ENCODE peak calls at places on chromosomes 7 and 10, in eight cellular contexts. H is fibroblast of pulmonary artery, M is lung, B is brain microvascular endothelial cell, F is B cell, D is tibial nerve, X is BJ, W is esophagus muscularis mucosa. T is an unnamed sample.

GRCh38 chr10:3053145-3053544 is 14.2 kb upstream of the PFKP start:
- DNase-seq in H (no peak), M (no peak), B (no peak), F (no peak), D (no peak), X (no peak), W (no peak), T (no peak)

GRCh38 chr7:46461334-46461777 is 540.3 kb upstream of the IGFBP3 start:
- DNase-seq in H (peak), M (no peak), B (peak), F (no peak), D (no peak), X (no peak), W (no peak), T (no peak)

GRCh38 chr10:69014171-69014570 is 25.6 kb downstream of the KIFBP start:
- DNase-seq in H (peak), M (no peak), B (no peak), F (no peak), D (no peak), X (no peak), W (no peak), T (no peak)

GRCh38 chr10:972763-973162 is 15.5 kb upstream of the GTPBP4 start:
- DNase-seq in H (no peak), M (no peak), B (no peak), F (no peak), D (no peak), X (no peak), W (no peak), T (no peak)

GRCh38 chr7:134046594-134047128 is 80.5 kb upstream of the LRGUK start:
- DNase-seq in H (no peak), M (no peak), B (no peak), F (no peak), D (no peak), X (no peak), W (no peak), T (no peak)

GRCh38 chr7:158710651-158711102 is 6.1 kb upstream of the NCAPG2 start:
- DNase-seq in H (peak), M (no peak), B (peak), F (no peak), D (no peak), X (no peak), W (no peak), T (peak)

GRCh38 chr10:132615346-132616169 is 78.0 kb downstream of the INPP5A start:
- DNase-seq in H (no peak), M (no peak), B (no peak), F (peak), D (no peak), X (no peak), W (no peak), T (no peak)

GRCh38 chr10:91838199-91838598 is 40.0 kb downstream of the TNKS2 start:
- DNase-seq in H (no peak), M (no peak), B (no peak), F (no peak), D (no peak), X (no peak), W (no peak), T (no peak)

GRCh38 chr10:113007343-113007771 is 57.3 kb downstream of the TCF7L2 start:
- DNase-seq in H (no peak), M (no peak), B (no peak), F (no peak), D (no peak), X (no peak), W (no peak), T (no peak)

GRCh38 chr10:82942572-82943091 is 1067.6 kb downstream of the NRG3 start:
- DNase-seq in H (peak), M (peak), B (no peak), F (no peak), D (peak), X (peak), W (no peak), T (no peak)

GRCh38 chr7:73801577-73801976 is 29.2 kb upstream of the CLDN4 start:
- DNase-seq in H (no peak), M (no peak), B (no peak), F (no peak), D (no peak), X (no peak), W (no peak), T (no peak)

GRCh38 chr7:29987821-29988317 is 1.7 kb downstream of the SCRN1 start:
- DNase-seq in H (peak), M (no peak), B (peak), F (no peak), D (peak), X (peak), W (no peak), T (no peak)

GRCh38 chr10:106043833-106044232 is 1120.7 kb downstream of the SORCS1 start:
- DNase-seq in H (peak), M (no peak), B (peak), F (no peak), D (no peak), X (no peak), W (no peak), T (no peak)

GRCh38 chr10:72240371-72240770 is 24.3 kb upstream of the ASCC1 start:
- DNase-seq in H (no peak), M (no peak), B (no peak), F (no peak), D (no peak), X (no peak), W (no peak), T (no peak)

GRCh38 chr10:114544045-114544659 is 113.9 kb downstream of the ABLIM1 start:
- DNase-seq in H (no peak), M (no peak), B (no peak), F (peak), D (no peak), X (no peak), W (no peak), T (peak)

GRCh38 chr10:73247509-73248258 is 629 bp upstream of the DNAJC9 start:
- DNase-seq in H (no peak), M (no peak), B (no peak), F (no peak), D (no peak), X (no peak), W (no peak), T (no peak)

GRCh38 chr7:4699897-4700296 is 17.8 kb downstream of the FOXK1 start:
- DNase-seq in H (no peak), M (no peak), B (no peak), F (no peak), D (no peak), X (no peak), W (no peak), T (no peak)

GRCh38 chr7:27169658-27170493 is 4.2 kb downstream of the HOXA10 start:
- DNase-seq in H (no peak), M (no peak), B (no peak), F (no peak), D (no peak), X (no peak), W (no peak), T (peak)

GRCh38 chr7:102072636-102073209 is 213.9 kb upstream of the SH2B2 start:
- DNase-seq in H (peak), M (no peak), B (no peak), F (no peak), D (no peak), X (no peak), W (no peak), T (no peak)

GRCh38 chr10:122142652-122143237 is 128.4 kb upstream of the BTBD16 start:
- DNase-seq in H (no peak), M (no peak), B (no peak), F (no peak), D (no peak), X (no peak), W (no peak), T (peak)

GRCh38 chr10:101939273-101939635 is 95.7 kb upstream of the KCNIP2 start:
- DNase-seq in H (peak), M (no peak), B (peak), F (no peak), D (no peak), X (peak), W (no peak), T (no peak)

DNA sequence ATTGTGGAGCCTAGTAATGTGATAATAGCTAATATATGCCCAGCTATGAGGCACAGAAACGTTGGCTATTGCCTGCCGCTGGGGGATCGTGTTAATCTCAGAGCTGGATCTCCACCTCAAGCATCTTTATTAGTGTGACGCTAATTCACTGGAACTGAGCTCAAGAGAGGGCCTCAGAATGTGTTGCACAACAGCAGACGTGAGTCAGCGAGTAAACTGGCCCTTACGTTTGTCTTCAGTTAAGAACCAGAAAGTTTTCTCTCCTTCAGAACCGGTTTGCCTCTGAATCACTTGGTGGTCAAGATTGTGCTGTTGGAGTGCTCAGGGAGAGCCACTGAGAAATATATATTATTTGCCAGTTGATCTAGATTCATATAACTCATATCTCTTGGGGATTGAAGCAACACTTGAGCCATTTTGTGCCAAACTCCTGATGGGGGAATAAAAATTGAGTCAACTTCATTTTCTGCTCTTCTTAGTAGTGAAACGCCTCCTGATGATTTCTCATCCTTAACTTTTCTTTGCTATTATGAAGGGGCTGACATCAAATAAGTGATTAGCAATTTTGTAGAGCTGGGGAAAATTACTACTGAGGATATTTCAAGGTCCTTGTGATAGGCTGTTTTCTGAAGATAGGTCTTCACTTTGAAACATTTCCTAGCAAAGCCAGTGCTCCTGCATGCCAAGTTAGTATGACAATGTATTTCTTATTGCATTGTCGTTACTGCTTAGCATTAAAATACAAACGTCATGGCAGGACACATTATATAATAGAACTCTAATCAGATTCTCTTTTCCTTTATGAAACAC is 22.3 kb downstream of the BZW2 start:
- DNase-seq in H (peak), M (peak), B (peak), F (no peak), D (peak), X (peak), W (no peak), T (no peak)
- TF ChIP-seq CTCF in H (peak), M (no peak), B (peak), F (no peak), D (no peak), X (peak), W (no peak), T (no peak)

GRCh38 chr7:107580716-107581383 is 804 bp downstream of the BCAP29 start:
- DNase-seq in H (no peak), M (no peak), B (no peak), F (no peak), D (no peak), X (no peak), W (no peak), T (no peak)

GRCh38 chr7:107581387-107582013 is 1.5 kb downstream of the BCAP29 start:
- DNase-seq in H (no peak), M (no peak), B (no peak), F (no peak), D (no peak), X (no peak), W (no peak), T (no peak)

GRCh38 chr7:107582906-107583305 is 2.9 kb downstream of the BCAP29 start:
- DNase-seq in H (no peak), M (no peak), B (no peak), F (no peak), D (no peak), X (no peak), W (no peak), T (no peak)

GRCh38 chr7:107579546-107579880 is 533 bp upstream of the BCAP29 start:
- DNase-seq in H (no peak), M (no peak), B (peak), F (peak), D (no peak), X (no peak), W (no peak), T (no peak)

GRCh38 chr7:107579881-107580715 is at the start of gene BCAP29:
- DNase-seq in H (peak), M (peak), B (peak), F (peak), D (peak), X (no peak), W (peak), T (peak)
- TF ChIP-seq CTCF in H (no peak), M (no peak), B (peak), F (no peak), D (peak), X (peak), W (peak), T (no peak)

GRCh38 chr10:120327671-120328070 is 129.4 kb upstream of the PLPP4 start:
- DNase-seq in H (no peak), M (no peak), B (no peak), F (no peak), D (no peak), X (no peak), W (no peak), T (no peak)

DNA sequence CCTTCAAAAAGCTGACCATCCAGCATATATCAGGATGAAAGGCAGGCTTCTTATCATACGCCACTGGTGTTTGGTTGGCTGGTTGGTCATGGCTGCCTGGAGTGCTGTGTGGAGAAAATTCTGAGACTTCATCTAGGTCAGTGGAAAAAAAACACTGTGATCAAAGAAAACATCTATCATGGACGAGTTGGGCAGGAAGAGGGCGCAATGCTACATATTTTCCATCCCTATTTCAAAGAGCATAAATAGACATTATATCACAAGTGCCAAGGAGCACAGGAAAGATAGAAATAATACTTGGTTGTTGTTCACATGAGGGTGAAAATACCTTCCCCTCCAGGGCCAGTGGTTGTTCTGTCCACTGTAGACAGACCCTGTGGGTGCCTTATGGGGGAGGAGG is 128.4 kb upstream of the PLPP4 start:
- DNase-seq in H (no peak), M (no peak), B (peak), F (no peak), D (no peak), X (no peak), W (no peak), T (no peak)
- TF ChIP-seq CTCF in H (no peak), M (no peak), B (peak), F (no peak), D (no peak), X (peak), W (no peak), T (no peak)

GRCh38 chr7:122219253-122219865 is 75.3 kb upstream of the AASS start:
- DNase-seq in H (peak), M (no peak), B (peak), F (no peak), D (peak), X (no peak), W (no peak), T (no peak)
- TF ChIP-seq CTCF in H (peak), M (peak), B (peak), F (peak), D (peak), X (peak), W (peak), T (no peak)